ENCODE peak calls at places on chromosomes 3 and 15, in eight cellular contexts. F is GM20000, L is SK-N-MC, B is breast epithelium, Z is amniotic stem cell, V is hippocampal formation, X is fibroblast of the aortic adventitia, U is activated T-cell treated with anti-CD3 and anti-CD28 coated beads for 24 hours. C is an unnamed sample.

GRCh38 chr3:119360736-119361462 is 66.7 kb downstream of the ARHGAP31 start:
- DNase-seq in Z (no peak), V (no peak), F (no peak), B (no peak), U (no peak), X (no peak), L (no peak), C (no peak)

GRCh38 chr15:58923284-58923683 is 10.2 kb downstream of the SLTM start:
- DNase-seq in Z (no peak), V (no peak), U (no peak), L (no peak), B (no peak), F (no peak), X (no peak), C (no peak)

GRCh38 chr3:32586361-32586760 is 15.7 kb upstream of the DYNC1LI1 start:
- DNase-seq in X (no peak), B (no peak), V (no peak), Z (no peak), F (no peak), U (no peak), L (no peak), C (no peak)

GRCh38 chr3:53531749-53532148 is 37.3 kb downstream of the CACNA1D start:
- DNase-seq in U (no peak), V (no peak), X (no peak), L (no peak), Z (no peak), B (no peak), F (no peak), C (no peak)

GRCh38 chr3:15665510-15666150 is 64.1 kb downstream of the BTD start:
- DNase-seq in V (no peak), U (no peak), Z (no peak), L (no peak), F (no peak), X (no peak), B (no peak), C (no peak)

GRCh38 chr3:52353291-52353855 is 37.3 kb downstream of the DNAH1 start:
- DNase-seq in L (no peak), B (no peak), X (no peak), F (no peak), U (no peak), V (no peak), Z (no peak), C (no peak)

GRCh38 chr3:9033867-9034266 is 70.6 kb upstream of the RAD18 start:
- DNase-seq in U (no peak), Z (no peak), L (no peak), V (no peak), B (no peak), X (no peak), F (no peak), C (no peak)

GRCh38 chr15:65196637-65197336 is 11.6 kb upstream of the CLPX start:
- DNase-seq in X (no peak), B (no peak), U (no peak), L (no peak), V (no peak), F (no peak), Z (no peak), C (no peak)

GRCh38 chr15:81885135-81885534 is 160.7 kb downstream of the MEX3B start:
- DNase-seq in B (no peak), L (no peak), F (no peak), V (no peak), Z (no peak), U (no peak), X (no peak), C (peak; percentile 17)

GRCh38 chr15:47339800-47340575 is 377.3 kb upstream of the SEMA6D start:
- DNase-seq in F (no peak), X (peak; percentile 45), L (no peak), U (no peak), V (no peak), B (no peak), Z (no peak), C (peak; percentile 38)

GRCh38 chr3:31288641-31289100 is 244.1 kb upstream of the STT3B start:
- DNase-seq in L (no peak), X (no peak), U (peak; percentile 7), F (no peak), Z (no peak), V (no peak), B (no peak), C (no peak)